ENCODE peak calls at places on chromosomes 2 and 18, in nine cellular contexts. One of them, this sample, is unnamed.
A peak's percentile ranks its signal among the peaks of the same experiment; 100 is the strongest.

GRCh38 chr18:57832730-57833129 is 29.6 kb upstream of the ATP8B1 start:
- DNase-seq in heart left ventricle: no peak
- DNase-seq in heart right ventricle: no peak
- DNase-seq in adrenal gland: no peak
- DNase-seq in Peyer's patch: no peak
- DNase-seq in IMR-90: no peak
- DNase-seq in PC-3: no peak
- DNase-seq in body of pancreas: no peak
- DNase-seq in upper lobe of right lung: no peak
- DNase-seq in this sample: no peak

GRCh38 chr2:96800762-96801463 is 15.2 kb upstream of the CNNM3 start:
- DNase-seq in body of pancreas: peak; percentile 88
- DNase-seq in heart right ventricle: peak; percentile 64
- DNase-seq in heart left ventricle: peak; percentile 71
- DNase-seq in adrenal gland: peak; percentile 86
- DNase-seq in IMR-90: peak; percentile 41
- DNase-seq in PC-3: peak; percentile 75
- DNase-seq in upper lobe of right lung: peak; percentile 87
- DNase-seq in Peyer's patch: peak; percentile 92
- DNase-seq in this sample: no peak

GRCh38 chr2:113891265-113891959 is 1.5 kb downstream of the ACTR3 start:
- DNase-seq in heart right ventricle: no peak
- DNase-seq in Peyer's patch: no peak
- DNase-seq in heart left ventricle: no peak
- DNase-seq in IMR-90: no peak
- DNase-seq in PC-3: no peak
- DNase-seq in upper lobe of right lung: no peak
- DNase-seq in adrenal gland: no peak
- DNase-seq in body of pancreas: no peak
- DNase-seq in this sample: no peak

GRCh38 chr2:69138793-69139510 is 126.0 kb downstream of the ANTXR1 start:
- DNase-seq in IMR-90: peak; percentile 88
- DNase-seq in PC-3: peak; percentile 94
- DNase-seq in Peyer's patch: no peak
- DNase-seq in heart left ventricle: peak; percentile 48
- DNase-seq in body of pancreas: no peak
- DNase-seq in heart right ventricle: no peak
- DNase-seq in upper lobe of right lung: no peak
- DNase-seq in adrenal gland: peak; percentile 88
- DNase-seq in this sample: no peak

GRCh38 chr2:207786956-207787516 is 17.3 kb upstream of the FZD5 start:
- DNase-seq in upper lobe of right lung: no peak
- DNase-seq in adrenal gland: peak; percentile 25
- DNase-seq in body of pancreas: no peak
- DNase-seq in heart right ventricle: no peak
- DNase-seq in Peyer's patch: no peak
- DNase-seq in PC-3: no peak
- DNase-seq in heart left ventricle: no peak
- DNase-seq in IMR-90: no peak
- DNase-seq in this sample: no peak

GRCh38 chr2:86105969-86106945 is at the start of gene PTCD3:
- DNase-seq in IMR-90: peak; percentile 95
- DNase-seq in heart right ventricle: peak; percentile 95
- DNase-seq in body of pancreas: peak; percentile 96
- DNase-seq in upper lobe of right lung: peak; percentile 97
- DNase-seq in heart left ventricle: peak; percentile 96
- DNase-seq in adrenal gland: peak; percentile 96
- DNase-seq in Peyer's patch: peak; percentile 98
- DNase-seq in PC-3: peak; percentile 94
- DNase-seq in this sample: no peak

GRCh38 chr2:96092896-96093295 is 23.5 kb downstream of the ADRA2B start:
- DNase-seq in Peyer's patch: no peak
- DNase-seq in PC-3: no peak
- DNase-seq in heart right ventricle: no peak
- DNase-seq in upper lobe of right lung: peak; percentile 41
- DNase-seq in heart left ventricle: peak; percentile 7
- DNase-seq in adrenal gland: no peak
- DNase-seq in body of pancreas: no peak
- DNase-seq in IMR-90: no peak
- DNase-seq in this sample: peak; percentile 65

GRCh38 chr2:207768168-207768890 is 1.4 kb downstream of the FZD5 start:
- DNase-seq in Peyer's patch: peak; percentile 72
- DNase-seq in heart left ventricle: peak; percentile 56
- DNase-seq in body of pancreas: peak; percentile 71
- DNase-seq in IMR-90: no peak
- DNase-seq in adrenal gland: peak; percentile 84
- DNase-seq in heart right ventricle: peak; percentile 29
- DNase-seq in upper lobe of right lung: peak; percentile 78
- DNase-seq in PC-3: peak; percentile 59
- DNase-seq in this sample: no peak

GRCh38 chr18:23887035-23887434 is 127.5 kb upstream of the TTC39C start:
- DNase-seq in Peyer's patch: no peak
- DNase-seq in upper lobe of right lung: no peak
- DNase-seq in body of pancreas: no peak
- DNase-seq in heart left ventricle: no peak
- DNase-seq in heart right ventricle: no peak
- DNase-seq in PC-3: no peak
- DNase-seq in IMR-90: no peak
- DNase-seq in adrenal gland: no peak
- DNase-seq in this sample: peak; percentile 56

GRCh38 chr2:159086874-159087273 is 118.4 kb downstream of the TANC1 start:
- DNase-seq in body of pancreas: no peak
- DNase-seq in PC-3: no peak
- DNase-seq in upper lobe of right lung: no peak
- DNase-seq in adrenal gland: no peak
- DNase-seq in IMR-90: no peak
- DNase-seq in heart left ventricle: no peak
- DNase-seq in heart right ventricle: no peak
- DNase-seq in Peyer's patch: no peak
- DNase-seq in this sample: no peak

GRCh38 chr2:170310876-170311502 is 133.0 kb downstream of the MYO3B start:
- DNase-seq in adrenal gland: no peak
- DNase-seq in upper lobe of right lung: no peak
- DNase-seq in heart left ventricle: no peak
- DNase-seq in heart right ventricle: no peak
- DNase-seq in body of pancreas: no peak
- DNase-seq in IMR-90: no peak
- DNase-seq in Peyer's patch: no peak
- DNase-seq in PC-3: peak; percentile 42
- DNase-seq in this sample: no peak

GRCh38 chr2:168456526-168457176 is 579 bp downstream of the CERS6 start:
- DNase-seq in Peyer's patch: peak; percentile 60
- DNase-seq in upper lobe of right lung: peak; percentile 76
- DNase-seq in IMR-90: peak; percentile 13
- DNase-seq in PC-3: peak; percentile 33
- DNase-seq in heart right ventricle: peak; percentile 14
- DNase-seq in adrenal gland: peak; percentile 42
- DNase-seq in body of pancreas: peak; percentile 59
- DNase-seq in heart left ventricle: peak; percentile 32
- DNase-seq in this sample: no peak

GRCh38 chr2:118830121-118830520 is 17.3 kb downstream of the EN1 start:
- DNase-seq in upper lobe of right lung: no peak
- DNase-seq in PC-3: peak; percentile 46
- DNase-seq in heart left ventricle: no peak
- DNase-seq in heart right ventricle: no peak
- DNase-seq in body of pancreas: no peak
- DNase-seq in IMR-90: no peak
- DNase-seq in Peyer's patch: no peak
- DNase-seq in adrenal gland: no peak
- DNase-seq in this sample: no peak

GRCh38 chr18:49359732-49360444 is 100.6 kb downstream of the DYM start:
- DNase-seq in heart right ventricle: no peak
- DNase-seq in adrenal gland: no peak
- DNase-seq in Peyer's patch: no peak
- DNase-seq in IMR-90: peak; percentile 90
- DNase-seq in heart left ventricle: no peak
- DNase-seq in body of pancreas: no peak
- DNase-seq in upper lobe of right lung: no peak
- DNase-seq in PC-3: no peak
- DNase-seq in this sample: no peak

GRCh38 chr2:200456567-200456966 is 53.3 kb downstream of the KCTD18 start:
- DNase-seq in PC-3: no peak
- DNase-seq in Peyer's patch: no peak
- DNase-seq in upper lobe of right lung: no peak
- DNase-seq in adrenal gland: no peak
- DNase-seq in heart left ventricle: no peak
- DNase-seq in IMR-90: no peak
- DNase-seq in body of pancreas: no peak
- DNase-seq in heart right ventricle: no peak
- DNase-seq in this sample: no peak

GRCh38 chr2:230999477-230999876 is 3.6 kb downstream of the SPATA3 start:
- DNase-seq in body of pancreas: no peak
- DNase-seq in IMR-90: no peak
- DNase-seq in Peyer's patch: no peak
- DNase-seq in heart left ventricle: no peak
- DNase-seq in PC-3: no peak
- DNase-seq in upper lobe of right lung: no peak
- DNase-seq in heart right ventricle: no peak
- DNase-seq in adrenal gland: no peak
- DNase-seq in this sample: no peak

GRCh38 chr18:63040788-63041410 is 278.7 kb downstream of the BCL2 start:
- DNase-seq in body of pancreas: no peak
- DNase-seq in heart left ventricle: no peak
- DNase-seq in heart right ventricle: no peak
- DNase-seq in IMR-90: no peak
- DNase-seq in PC-3: no peak
- DNase-seq in adrenal gland: no peak
- DNase-seq in upper lobe of right lung: no peak
- DNase-seq in Peyer's patch: no peak
- DNase-seq in this sample: no peak

GRCh38 chr18:7559709-7560319 is 7.3 kb upstream of the PTPRM start:
- DNase-seq in adrenal gland: no peak
- DNase-seq in IMR-90: no peak
- DNase-seq in Peyer's patch: no peak
- DNase-seq in heart right ventricle: no peak
- DNase-seq in PC-3: peak; percentile 18
- DNase-seq in upper lobe of right lung: no peak
- DNase-seq in heart left ventricle: peak; percentile 35
- DNase-seq in body of pancreas: no peak
- DNase-seq in this sample: no peak
- H3K4me1 ChIP-seq in adrenal gland: peaks cover 6% of the 10 kb centered on the region
- H3K4me1 ChIP-seq in IMR-90: peaks cover 4% of the 10 kb centered on the region
- H3K4me1 ChIP-seq in Peyer's patch: no peaks in the 10 kb centered on the region
- H3K4me1 ChIP-seq in heart right ventricle: peaks cover 18% of the 10 kb centered on the region
- H3K4me1 ChIP-seq in PC-3: peaks cover 11% of the 10 kb centered on the region
- H3K4me1 ChIP-seq in upper lobe of right lung: peaks cover 2% of the 10 kb centered on the region
- H3K4me1 ChIP-seq in heart left ventricle: peaks cover 15% of the 10 kb centered on the region
- H3K4me1 ChIP-seq in body of pancreas: peaks cover 6% of the 10 kb centered on the region
- H3K4me1 ChIP-seq in this sample: no peaks in the 10 kb centered on the region

GRCh38 chr2:111221701-111222100 is 101.0 kb downstream of the BCL2L11 start:
- DNase-seq in adrenal gland: no peak
- DNase-seq in Peyer's patch: no peak
- DNase-seq in IMR-90: no peak
- DNase-seq in upper lobe of right lung: no peak
- DNase-seq in heart left ventricle: no peak
- DNase-seq in heart right ventricle: no peak
- DNase-seq in PC-3: no peak
- DNase-seq in body of pancreas: no peak
- DNase-seq in this sample: no peak
- H3K4me1 ChIP-seq in adrenal gland: no peaks in the 10 kb centered on the region
- H3K4me1 ChIP-seq in Peyer's patch: no peaks in the 10 kb centered on the region
- H3K4me1 ChIP-seq in IMR-90: no peaks in the 10 kb centered on the region
- H3K4me1 ChIP-seq in upper lobe of right lung: no peaks in the 10 kb centered on the region
- H3K4me1 ChIP-seq in heart left ventricle: no peaks in the 10 kb centered on the region
- H3K4me1 ChIP-seq in heart right ventricle: no peaks in the 10 kb centered on the region
- H3K4me1 ChIP-seq in PC-3: no peaks in the 10 kb centered on the region
- H3K4me1 ChIP-seq in body of pancreas: peaks cover 7% of the 10 kb centered on the region
- H3K4me1 ChIP-seq in this sample: no peaks in the 10 kb centered on the region

DNA sequence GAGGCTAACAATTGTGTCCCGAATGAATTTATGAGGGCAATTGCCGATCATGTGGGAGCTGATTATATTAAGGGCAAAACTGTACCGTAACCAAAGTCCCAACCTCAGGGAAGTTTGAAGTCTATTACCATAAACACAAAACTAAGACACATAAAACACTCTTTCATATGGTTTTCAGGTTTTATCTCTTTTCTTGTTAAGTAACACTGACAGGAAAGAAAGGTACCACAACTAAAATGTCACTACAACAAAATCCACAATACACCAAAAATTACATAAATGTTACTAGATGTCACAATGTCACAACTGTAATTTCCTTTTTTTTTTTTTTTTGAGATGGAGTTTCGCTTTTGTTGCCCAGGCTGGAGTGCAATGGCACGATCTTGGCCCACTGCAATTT is 6.7 kb downstream of the UXS1 start:
- DNase-seq in IMR-90: no peak
- DNase-seq in heart right ventricle: no peak
- DNase-seq in adrenal gland: no peak
- DNase-seq in upper lobe of right lung: no peak
- DNase-seq in heart left ventricle: no peak
- DNase-seq in body of pancreas: no peak
- DNase-seq in Peyer's patch: no peak
- DNase-seq in PC-3: no peak
- DNase-seq in this sample: no peak
- H3K4me1 ChIP-seq in IMR-90: peaks cover 9% of the 10 kb centered on the region
- H3K4me1 ChIP-seq in heart right ventricle: peaks cover 6% of the 10 kb centered on the region
- H3K4me1 ChIP-seq in adrenal gland: no peaks in the 10 kb centered on the region
- H3K4me1 ChIP-seq in upper lobe of right lung: peaks cover 23% of the 10 kb centered on the region
- H3K4me1 ChIP-seq in heart left ventricle: peaks cover 6% of the 10 kb centered on the region
- H3K4me1 ChIP-seq in body of pancreas: peaks cover under 1% of the 10 kb centered on the region
- H3K4me1 ChIP-seq in Peyer's patch: no peaks in the 10 kb centered on the region
- H3K4me1 ChIP-seq in PC-3: peaks cover 29% of the 10 kb centered on the region
- H3K4me1 ChIP-seq in this sample: peaks cover 26% of the 10 kb centered on the region

DNA sequence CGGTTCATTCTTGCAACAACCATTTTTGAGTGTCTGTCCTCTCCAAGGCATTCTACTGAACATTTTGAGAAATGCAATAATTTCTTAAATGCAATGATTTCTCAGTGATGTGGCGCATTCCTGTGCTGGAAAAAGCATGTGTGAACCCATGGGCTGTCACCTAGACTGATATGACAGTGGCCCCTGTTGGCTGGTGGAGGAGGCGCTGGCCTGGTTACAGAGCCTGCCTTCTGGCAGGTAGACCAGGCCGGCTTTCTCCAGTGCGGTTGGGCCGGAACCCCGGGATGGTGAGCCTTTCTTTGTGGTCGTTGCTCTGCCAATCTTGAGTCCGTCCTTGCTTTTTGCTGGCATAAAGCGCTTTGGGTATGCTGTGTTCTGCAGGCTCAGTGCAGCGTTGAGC is 33.7 kb downstream of the TSHZ1 start:
- DNase-seq in heart right ventricle: no peak
- DNase-seq in IMR-90: no peak
- DNase-seq in heart left ventricle: no peak
- DNase-seq in PC-3: peak; percentile 6
- DNase-seq in Peyer's patch: no peak
- DNase-seq in upper lobe of right lung: no peak
- DNase-seq in body of pancreas: peak; percentile 49
- DNase-seq in adrenal gland: peak; percentile 34
- DNase-seq in this sample: no peak
- H3K4me1 ChIP-seq in heart right ventricle: peaks cover 8% of the 10 kb centered on the region
- H3K4me1 ChIP-seq in IMR-90: peaks cover 12% of the 10 kb centered on the region
- H3K4me1 ChIP-seq in heart left ventricle: peaks cover 15% of the 10 kb centered on the region
- H3K4me1 ChIP-seq in PC-3: peaks cover 16% of the 10 kb centered on the region
- H3K4me1 ChIP-seq in Peyer's patch: peaks cover 4% of the 10 kb centered on the region
- H3K4me1 ChIP-seq in upper lobe of right lung: peaks cover 17% of the 10 kb centered on the region
- H3K4me1 ChIP-seq in body of pancreas: peaks cover 25% of the 10 kb centered on the region
- H3K4me1 ChIP-seq in adrenal gland: peaks cover 18% of the 10 kb centered on the region
- H3K4me1 ChIP-seq in this sample: peaks cover 56% of the 10 kb centered on the region

This sample was measured in vagina.